ENCODE peak calls at places on chromosomes 4 and X, in eight cellular contexts. U is activated CD8-positive, alpha-beta T cell treated with anti-CD3 and anti-CD28 coated beads for 36 hours; F is AG04450; C is mammary epithelial cell; N is AG09319; M is pancreas; O is GM20000; H is left ventricle myocardium inferior. B is an unnamed sample.

GRCh38 chr4:74567981-74568380 is 123.0 kb downstream of the AREG start:
- DNase-seq in U (no peak), F (no peak), C (no peak), N (no peak), M (no peak), O (no peak), H (no peak), B (no peak)

GRCh38 chr4:128728190-128728589 is 81.3 kb upstream of the JADE1 start:
- DNase-seq in U (no peak), F (no peak), C (no peak), N (no peak), M (no peak), O (no peak), H (no peak), B (no peak)

GRCh38 chr4:94676910-94677309 is 80.8 kb upstream of the BMPR1B start:
- DNase-seq in U (no peak), F (no peak), C (no peak), N (no peak), M (no peak), O (no peak), H (no peak), B (no peak)

GRCh38 chrX:53262918-53263394 is 18.4 kb downstream of the IQSEC2 start:
- DNase-seq in U (peak), F (no peak), C (peak), N (no peak), M (no peak), O (no peak), H (no peak), B (no peak)

GRCh38 chr4:47490550-47490949 is 5.5 kb downstream of the ATP10D start:
- DNase-seq in U (peak), F (no peak), C (peak), N (no peak), M (no peak), O (no peak), H (no peak), B (peak)

GRCh38 chrX:149903889-149904748 is 23.1 kb downstream of the MAGEA8 start:
- DNase-seq in U (no peak), F (no peak), C (no peak), N (no peak), M (no peak), O (no peak), H (no peak), B (no peak)

GRCh38 chr4:189202182-189202868 is 738.3 kb upstream of the FRG1 start:
- DNase-seq in U (peak), F (peak), C (peak), N (peak), M (peak), O (peak), H (peak), B (peak)

GRCh38 chr4:158462611-158463010 is 59.1 kb upstream of the RXFP1 start:
- DNase-seq in U (no peak), F (no peak), C (peak), N (no peak), M (no peak), O (no peak), H (no peak), B (no peak)

GRCh38 chrX:16828126-16828908 is 41.8 kb downstream of the RBBP7 start:
- DNase-seq in U (no peak), F (peak), C (peak), N (peak), M (no peak), O (no peak), H (no peak), B (no peak)

GRCh38 chr4:5710065-5710961 is 688 bp upstream of the EVC start:
- DNase-seq in U (no peak), F (no peak), C (peak), N (no peak), M (no peak), O (peak), H (no peak), B (peak)

GRCh38 chr4:32700838-32701237 is 1980.7 kb downstream of the PCDH7 start:
- DNase-seq in U (no peak), F (no peak), C (no peak), N (no peak), M (no peak), O (no peak), H (no peak), B (no peak)

GRCh38 chr4:129498626-129499025 is 402.7 kb downstream of the C4orf33 start:
- DNase-seq in U (no peak), F (no peak), C (no peak), N (no peak), M (no peak), O (no peak), H (no peak), B (no peak)

GRCh38 chrX:346034-346813 is 27.6 kb upstream of the GTPBP6 start:
- DNase-seq in U (no peak), F (no peak), C (no peak), N (no peak), M (peak), O (no peak), H (peak), B (no peak)

GRCh38 chr4:62901101-62901500 is 1508.1 kb downstream of the TECRL start:
- DNase-seq in U (no peak), F (no peak), C (no peak), N (no peak), M (no peak), O (no peak), H (no peak), B (no peak)

GRCh38 chrX:65196758-65197371 is 220.6 kb upstream of the ZC4H2 start:
- DNase-seq in U (peak), F (no peak), C (no peak), N (no peak), M (peak), O (peak), H (no peak), B (peak)

GRCh38 chr4:168877779-168878491 is 132.1 kb downstream of the CBR4 start:
- DNase-seq in U (peak), F (no peak), C (peak), N (no peak), M (peak), O (peak), H (peak), B (peak)

GRCh38 chr4:1837069-1837468 is 18.9 kb downstream of the LETM1 start:
- DNase-seq in U (no peak), F (no peak), C (no peak), N (no peak), M (no peak), O (no peak), H (no peak), B (no peak)

GRCh38 chr4:161522031-161522430 is 641.8 kb downstream of the FSTL5 start:
- DNase-seq in U (no peak), F (no peak), C (no peak), N (no peak), M (no peak), O (no peak), H (no peak), B (no peak)

GRCh38 chr4:22764183-22764582 is 71.4 kb downstream of the GBA3 start:
- DNase-seq in U (no peak), F (no peak), C (no peak), N (no peak), M (no peak), O (no peak), H (no peak), B (no peak)

GRCh38 chr4:57182132-57182874 is 72.1 kb upstream of the IGFBP7 start:
- DNase-seq in U (no peak), F (no peak), C (no peak), N (no peak), M (no peak), O (no peak), H (peak), B (no peak)

GRCh38 chr4:74437866-74438265 is 7.1 kb upstream of the AREG start:
- DNase-seq in U (no peak), F (no peak), C (no peak), N (no peak), M (no peak), O (no peak), H (no peak), B (no peak)

GRCh38 chr4:150867148-150867547 is 147.9 kb downstream of the LRBA start:
- DNase-seq in U (peak), F (peak), C (peak), N (peak), M (no peak), O (peak), H (no peak), B (peak)

GRCh38 chr4:28562913-28563312 is 1702.3 kb downstream of the STIM2 start:
- DNase-seq in U (no peak), F (no peak), C (peak), N (no peak), M (no peak), O (no peak), H (no peak), B (no peak)

GRCh38 chrX:136028383-136028984 is 43.2 kb downstream of the SLC9A6 start:
- DNase-seq in U (no peak), F (no peak), C (peak), N (peak), M (no peak), O (peak), H (no peak), B (no peak)

GRCh38 chr4:8164687-8165086 is 6.1 kb upstream of the ABLIM2 start:
- DNase-seq in U (no peak), F (no peak), C (no peak), N (no peak), M (peak), O (no peak), H (no peak), B (no peak)

GRCh38 chr4:183863155-183863825 is 41.8 kb upstream of the STOX2 start:
- DNase-seq in U (no peak), F (no peak), C (no peak), N (no peak), M (no peak), O (no peak), H (no peak), B (no peak)

GRCh38 chr4:76233967-76234678 is 17.4 kb upstream of the FAM47E start:
- DNase-seq in U (no peak), F (no peak), C (no peak), N (no peak), M (no peak), O (no peak), H (no peak), B (peak)

GRCh38 chr4:44646151-44646550 is 5.3 kb downstream of the YIPF7 start:
- DNase-seq in U (no peak), F (no peak), C (peak), N (no peak), M (no peak), O (no peak), H (no peak), B (no peak)

GRCh38 chr4:96356591-96357360 is 516.9 kb downstream of the PDHA2 start:
- DNase-seq in U (no peak), F (no peak), C (no peak), N (no peak), M (no peak), O (no peak), H (no peak), B (no peak)

GRCh38 chr4:96347582-96347981 is 507.7 kb downstream of the PDHA2 start:
- DNase-seq in U (no peak), F (no peak), C (peak), N (no peak), M (no peak), O (no peak), H (no peak), B (no peak)

GRCh38 chr4:96355414-96355813 is 515.5 kb downstream of the PDHA2 start:
- DNase-seq in U (no peak), F (no peak), C (no peak), N (no peak), M (no peak), O (no peak), H (no peak), B (no peak)

GRCh38 chr4:96354036-96354712 is 514.3 kb downstream of the PDHA2 start:
- DNase-seq in U (no peak), F (no peak), C (no peak), N (no peak), M (no peak), O (no peak), H (no peak), B (no peak)

GRCh38 chr4:96352051-96352517 is 512.2 kb downstream of the PDHA2 start:
- DNase-seq in U (peak), F (no peak), C (peak), N (no peak), M (no peak), O (no peak), H (no peak), B (peak)
- TF ChIP-seq CTCF in U (no peak), F (no peak), C (peak), N (no peak), M (peak), O (peak), H (peak), B (peak)

DNA sequence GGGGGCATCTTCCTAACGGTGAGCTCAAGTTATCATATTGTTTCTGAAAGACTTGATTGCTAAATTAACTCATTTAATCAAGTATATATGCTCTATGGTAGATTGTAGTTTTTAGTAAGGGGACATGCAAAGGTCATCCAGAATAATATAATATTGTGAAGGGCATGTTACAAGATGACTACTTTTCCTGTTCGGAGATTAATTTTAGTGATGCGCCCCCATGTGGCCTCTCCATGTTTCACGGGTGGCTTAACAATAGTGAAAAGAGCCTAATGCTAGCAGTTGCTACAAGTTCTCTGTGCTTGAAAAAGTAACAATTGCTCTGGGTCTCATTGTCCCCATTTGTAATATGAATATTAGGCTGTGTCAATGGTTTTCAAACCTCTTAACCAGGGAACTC is 12.2 kb downstream of the SMPX start:
- DNase-seq in U (peak), F (no peak), C (peak), N (no peak), M (no peak), O (peak), H (no peak), B (peak)
- TF ChIP-seq CTCF in U (peak), F (peak), C (peak), N (peak), M (peak), O (peak), H (peak), B (peak)

GRCh38 chr4:13907255-13907751 is 279.8 kb upstream of the BOD1L1 start:
- DNase-seq in U (no peak), F (peak), C (peak), N (peak), M (no peak), O (no peak), H (no peak), B (no peak)
- TF ChIP-seq CTCF in U (no peak), F (peak), C (peak), N (peak), M (no peak), O (no peak), H (peak), B (no peak)

GRCh38 chr4:38684951-38685350 is 21.0 kb downstream of the KLF3 start:
- DNase-seq in U (no peak), F (no peak), C (no peak), N (no peak), M (no peak), O (no peak), H (no peak), B (no peak)

GRCh38 chr4:38687571-38688011 is 23.6 kb downstream of the KLF3 start:
- DNase-seq in U (no peak), F (no peak), C (no peak), N (no peak), M (no peak), O (no peak), H (no peak), B (no peak)

GRCh38 chr4:38688676-38689355 is 24.8 kb downstream of the KLF3 start:
- DNase-seq in U (no peak), F (no peak), C (no peak), N (no peak), M (no peak), O (no peak), H (no peak), B (no peak)

GRCh38 chr4:38684271-38684670 is 20.3 kb downstream of the KLF3 start:
- DNase-seq in U (no peak), F (no peak), C (no peak), N (no peak), M (no peak), O (no peak), H (no peak), B (no peak)

DNA sequence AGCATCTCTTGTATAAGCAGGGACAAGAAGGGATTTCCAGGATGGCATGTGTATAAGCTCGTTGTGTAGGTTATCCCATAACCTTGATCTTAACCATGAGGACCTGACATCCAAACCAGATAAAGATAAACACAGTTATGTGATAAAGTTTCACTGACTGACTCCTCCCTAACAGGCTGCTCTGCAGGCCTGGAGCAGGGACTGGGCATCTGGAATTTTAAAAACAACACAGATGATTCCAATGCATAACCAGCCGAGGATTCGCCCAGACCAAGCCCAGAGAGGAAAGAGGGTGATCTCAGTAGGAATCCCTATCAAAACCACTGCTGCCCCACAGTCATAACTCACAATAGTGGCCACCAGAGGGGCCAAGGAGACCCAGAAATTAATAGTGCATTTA is 22.7 kb downstream of the KLF3 start:
- DNase-seq in U (no peak), F (no peak), C (no peak), N (no peak), M (no peak), O (no peak), H (no peak), B (no peak)
- TF ChIP-seq CTCF in U (no peak), F (no peak), C (no peak), N (no peak), M (no peak), O (no peak), H (no peak), B (no peak)

DNA sequence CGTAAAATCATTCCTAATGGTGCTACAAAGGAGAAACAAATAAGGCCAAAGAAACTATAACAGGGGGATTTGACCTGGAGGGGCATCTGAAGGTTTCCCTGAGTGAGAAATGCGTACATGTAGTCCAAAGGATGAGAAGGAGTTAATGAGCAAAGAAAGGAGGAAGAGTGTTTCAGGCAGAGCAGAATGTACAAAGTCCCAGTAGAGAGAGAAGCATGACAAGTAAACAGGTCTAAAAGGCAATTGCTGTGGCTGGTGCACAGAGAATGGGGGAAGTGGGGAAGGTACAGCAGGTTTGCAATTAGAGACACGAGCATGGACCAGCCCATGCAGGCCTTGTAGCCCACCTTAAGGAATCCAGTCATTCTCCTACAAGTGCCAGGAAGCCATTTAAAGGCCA is 145.5 kb downstream of the TSPAN5 start:
- DNase-seq in U (no peak), F (no peak), C (no peak), N (no peak), M (no peak), O (no peak), H (no peak), B (no peak)
- TF ChIP-seq CTCF in U (no peak), F (no peak), C (no peak), N (no peak), M (no peak), O (no peak), H (no peak), B (no peak)

GRCh38 chr4:68904786-68905185 is 46.8 kb downstream of the UGT2A3 start:
- DNase-seq in U (no peak), F (no peak), C (peak), N (no peak), M (no peak), O (peak), H (no peak), B (peak)

GRCh38 chr4:68906238-68907137 is 45.1 kb downstream of the UGT2A3 start:
- DNase-seq in U (no peak), F (no peak), C (peak), N (no peak), M (no peak), O (no peak), H (no peak), B (peak)

GRCh38 chr4:68905598-68906237 is 45.9 kb downstream of the UGT2A3 start:
- DNase-seq in U (no peak), F (no peak), C (peak), N (no peak), M (no peak), O (no peak), H (no peak), B (no peak)

GRCh38 chr4:68907230-68907629 is 44.4 kb downstream of the UGT2A3 start:
- DNase-seq in U (no peak), F (no peak), C (no peak), N (no peak), M (no peak), O (no peak), H (no peak), B (no peak)

GRCh38 chr4:68907788-68908700 is 43.6 kb downstream of the UGT2A3 start:
- DNase-seq in U (no peak), F (no peak), C (no peak), N (no peak), M (no peak), O (no peak), H (no peak), B (no peak)
- TF ChIP-seq CTCF in U (no peak), F (no peak), C (no peak), N (no peak), M (no peak), O (no peak), H (no peak), B (no peak)

GRCh38 chr4:178356725-178357124 is 914.5 kb upstream of the AGA start:
- DNase-seq in U (no peak), F (no peak), C (no peak), N (no peak), M (no peak), O (no peak), H (no peak), B (no peak)
- TF ChIP-seq CTCF in U (no peak), F (no peak), C (no peak), N (no peak), M (no peak), O (no peak), H (no peak), B (no peak)